ENCODE peak calls at places on chromosome 12, in seven cellular contexts. G is uterus; J is esophagus squamous epithelium; B is heart right ventricle; C is neural progenitor cell; N is CD4-positive, alpha-beta T cell; F is H9. W is an unnamed sample.

GRCh38 chr12:12804432-12804886 is 8.7 kb upstream of the DDX47 start:
- DNase-seq in G (no peak), J (no peak), B (no peak), C (no peak), N (no peak), F (no peak), W (no peak)

GRCh38 chr12:114342651-114343050 is 63.3 kb downstream of the TBX5 start:
- DNase-seq in G (no peak), J (no peak), B (no peak), C (no peak), N (no peak), F (no peak), W (no peak)

GRCh38 chr12:117874842-117875434 is 93.9 kb downstream of the KSR2 start:
- DNase-seq in G (peak), J (no peak), B (peak), C (peak), N (peak), F (peak), W (peak)

GRCh38 chr12:109772622-109773321 is 59.1 kb downstream of the FAM222A start:
- DNase-seq in G (no peak), J (no peak), B (no peak), C (no peak), N (no peak), F (peak), W (peak)

GRCh38 chr12:4421590-4422031 is 24.0 kb downstream of the FGF6 start:
- DNase-seq in G (no peak), J (no peak), B (no peak), C (peak), N (peak), F (no peak), W (no peak)

GRCh38 chr12:87266305-87266704 is 762.9 kb downstream of the C12orf50 start:
- DNase-seq in G (no peak), J (no peak), B (no peak), C (peak), N (no peak), F (no peak), W (no peak)

GRCh38 chr12:13175499-13175898 is 21.0 kb upstream of the EMP1 start:
- DNase-seq in G (no peak), J (no peak), B (no peak), C (no peak), N (no peak), F (no peak), W (no peak)

GRCh38 chr12:116534341-116535121 is 24.6 kb upstream of the MAP1LC3B2 start:
- DNase-seq in G (peak), J (no peak), B (no peak), C (peak), N (no peak), F (peak), W (peak)

GRCh38 chr12:101111441-101111840 is 98.6 kb downstream of the SLC5A8 start:
- DNase-seq in G (no peak), J (no peak), B (no peak), C (no peak), N (no peak), F (no peak), W (no peak)

GRCh38 chr12:30847259-30847658 is 79.3 kb upstream of the TSPAN11 start:
- DNase-seq in G (no peak), J (no peak), B (no peak), C (peak), N (no peak), F (peak), W (peak)

GRCh38 chr12:56375598-56376434 is 13.2 kb upstream of the APOF start:
- DNase-seq in G (no peak), J (no peak), B (no peak), C (no peak), N (no peak), F (no peak), W (no peak)

GRCh38 chr12:56377989-56378316 is 15.3 kb upstream of the APOF start:
- DNase-seq in G (no peak), J (no peak), B (no peak), C (no peak), N (no peak), F (no peak), W (no peak)

GRCh38 chr12:56373515-56373914 is 10.9 kb upstream of the APOF start:
- DNase-seq in G (no peak), J (no peak), B (no peak), C (no peak), N (no peak), F (no peak), W (no peak)

GRCh38 chr12:56374726-56375597 is 12.3 kb upstream of the APOF start:
- DNase-seq in G (no peak), J (no peak), B (no peak), C (no peak), N (no peak), F (no peak), W (no peak)

GRCh38 chr12:56377310-56377988 is 14.8 kb upstream of the APOF start:
- DNase-seq in G (no peak), J (no peak), B (no peak), C (peak), N (no peak), F (peak), W (no peak)
- TF ChIP-seq CTCF in G (no peak), J (no peak), B (no peak), C (no peak), N (no peak), F (peak), W (no peak)

GRCh38 chr12:67671892-67672291 is 23.3 kb downstream of the DYRK2 start:
- DNase-seq in G (no peak), J (no peak), B (no peak), C (no peak), N (no peak), F (no peak), W (peak)

GRCh38 chr12:67669217-67669924 is 20.8 kb downstream of the DYRK2 start:
- DNase-seq in G (no peak), J (no peak), B (no peak), C (no peak), N (no peak), F (no peak), W (no peak)

GRCh38 chr12:67669925-67670631 is 21.5 kb downstream of the DYRK2 start:
- DNase-seq in G (no peak), J (no peak), B (no peak), C (no peak), N (no peak), F (no peak), W (no peak)

GRCh38 chr12:67674417-67674816 is 25.9 kb downstream of the DYRK2 start:
- DNase-seq in G (no peak), J (no peak), B (no peak), C (no peak), N (no peak), F (no peak), W (no peak)

DNA sequence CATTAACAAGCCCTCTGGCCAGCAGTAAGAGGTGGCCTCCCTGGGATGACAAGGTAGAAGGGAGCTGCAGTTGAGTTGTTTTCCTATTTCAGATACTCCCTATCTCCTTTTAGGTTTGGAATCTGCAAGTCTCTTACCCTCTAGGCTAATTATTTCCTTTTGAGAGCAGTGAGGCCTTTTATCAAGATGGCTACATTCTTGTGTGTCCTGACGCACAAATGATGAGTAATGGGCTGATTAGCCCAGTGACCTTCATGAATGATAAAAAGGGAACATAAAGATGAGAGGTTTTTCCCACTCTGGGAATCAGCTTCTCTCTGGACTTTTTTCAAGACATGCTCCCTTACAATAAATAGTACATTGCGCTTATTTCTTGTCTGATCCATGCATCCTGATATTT is 22.9 kb downstream of the DYRK2 start:
- DNase-seq in G (no peak), J (no peak), B (no peak), C (no peak), N (no peak), F (no peak), W (no peak)
- H3K27ac ChIP-seq in G (no peak), J (no peak), B (peak), C (no peak), N (no peak), F (no peak), W (peak)

DNA sequence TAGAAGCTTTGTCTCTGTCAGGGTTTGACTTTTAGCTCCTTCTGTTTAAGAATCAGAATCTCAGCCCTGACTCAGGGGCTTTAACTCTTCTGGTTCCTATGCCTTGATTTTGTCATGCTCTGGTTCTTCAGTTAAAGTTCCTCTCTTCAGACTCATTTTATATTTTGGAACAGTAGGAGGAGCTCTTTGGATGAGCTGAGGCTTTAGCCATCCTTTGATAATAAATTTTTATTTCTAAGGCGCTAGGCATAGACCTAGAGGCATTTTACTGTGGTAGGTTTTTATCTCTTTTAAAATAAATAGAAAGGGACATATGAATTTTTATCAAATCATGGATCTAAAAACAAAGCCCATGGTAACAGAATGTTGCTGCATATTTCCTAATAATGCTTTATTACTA is 51.7 kb downstream of the ATP23 start:
- DNase-seq in G (no peak), J (no peak), B (no peak), C (no peak), N (no peak), F (no peak), W (no peak)
- TF ChIP-seq CTCF in G (no peak), J (no peak), B (peak), C (peak), N (no peak), F (peak), W (no peak)

DNA sequence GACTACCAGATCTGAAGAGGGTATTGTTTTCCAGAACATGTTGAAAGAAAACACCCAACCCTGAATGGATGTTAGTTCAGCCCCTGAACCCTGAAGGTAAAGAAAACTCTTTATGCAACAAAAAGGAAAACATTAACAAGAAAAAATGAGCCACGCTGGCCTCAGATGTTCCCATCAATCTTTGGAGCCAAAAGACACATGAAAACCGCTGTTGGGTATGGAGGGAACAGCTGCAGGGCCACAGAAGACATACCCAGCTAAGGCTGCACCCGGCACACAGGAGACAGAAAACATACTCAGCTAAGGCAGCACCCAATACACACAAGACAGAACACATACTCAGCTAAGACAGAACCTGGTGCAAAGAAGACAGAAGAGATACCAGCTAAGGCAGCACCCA is 51.3 kb upstream of the GALNT9 start:
- DNase-seq in G (no peak), J (no peak), B (no peak), C (no peak), N (no peak), F (no peak), W (no peak)
- H3K27ac ChIP-seq in G (no peak), J (no peak), B (no peak), C (no peak), N (no peak), F (no peak), W (no peak)

DNA sequence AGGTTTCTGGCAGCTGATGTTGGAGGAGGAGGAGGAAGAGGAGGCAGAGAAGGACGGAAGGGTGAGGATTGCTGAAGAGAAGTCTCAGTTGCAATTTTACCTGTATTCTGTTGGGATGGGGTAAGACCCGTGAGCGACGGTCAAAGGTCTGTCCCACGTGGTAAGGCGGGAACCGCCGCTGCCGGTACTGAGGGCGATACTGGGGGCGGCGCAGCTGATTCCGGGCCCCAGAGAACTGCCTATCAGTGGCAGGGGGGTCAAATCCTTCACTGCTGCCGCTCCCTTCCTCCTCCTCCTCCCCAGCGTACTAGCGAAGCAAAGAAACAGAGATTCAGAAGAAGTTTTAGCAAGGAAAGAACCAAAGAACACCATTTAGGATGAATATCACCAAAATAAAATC is 13.3 kb downstream of the YBX3 start:
- DNase-seq in G (no peak), J (no peak), B (no peak), C (no peak), N (no peak), F (no peak), W (no peak)
- TF ChIP-seq CTCF in G (no peak), J (no peak), B (no peak), C (no peak), N (no peak), F (no peak), W (no peak)

GRCh38 chr12:54368016-54368708 is 3.9 kb upstream of the GPR84 start:
- DNase-seq in G (no peak), J (no peak), B (no peak), C (no peak), N (no peak), F (no peak), W (no peak)
- H3K27ac ChIP-seq in G (peak), J (peak), B (peak), C (no peak), N (no peak), F (no peak), W (no peak)

GRCh38 chr12:20367731-20368652 is at the start of gene PDE3A:
- DNase-seq in G (peak), J (no peak), B (peak), C (peak), N (no peak), F (peak), W (peak)

GRCh38 chr12:20368653-20369163 is 371 bp downstream of the PDE3A start:
- DNase-seq in G (peak), J (no peak), B (peak), C (peak), N (no peak), F (peak), W (peak)

GRCh38 chr12:20370841-20371240 is 2.5 kb downstream of the PDE3A start:
- DNase-seq in G (no peak), J (no peak), B (no peak), C (no peak), N (no peak), F (no peak), W (no peak)

GRCh38 chr12:20370001-20370381 is 1.7 kb downstream of the PDE3A start:
- DNase-seq in G (peak), J (no peak), B (no peak), C (peak), N (no peak), F (peak), W (no peak)

DNA sequence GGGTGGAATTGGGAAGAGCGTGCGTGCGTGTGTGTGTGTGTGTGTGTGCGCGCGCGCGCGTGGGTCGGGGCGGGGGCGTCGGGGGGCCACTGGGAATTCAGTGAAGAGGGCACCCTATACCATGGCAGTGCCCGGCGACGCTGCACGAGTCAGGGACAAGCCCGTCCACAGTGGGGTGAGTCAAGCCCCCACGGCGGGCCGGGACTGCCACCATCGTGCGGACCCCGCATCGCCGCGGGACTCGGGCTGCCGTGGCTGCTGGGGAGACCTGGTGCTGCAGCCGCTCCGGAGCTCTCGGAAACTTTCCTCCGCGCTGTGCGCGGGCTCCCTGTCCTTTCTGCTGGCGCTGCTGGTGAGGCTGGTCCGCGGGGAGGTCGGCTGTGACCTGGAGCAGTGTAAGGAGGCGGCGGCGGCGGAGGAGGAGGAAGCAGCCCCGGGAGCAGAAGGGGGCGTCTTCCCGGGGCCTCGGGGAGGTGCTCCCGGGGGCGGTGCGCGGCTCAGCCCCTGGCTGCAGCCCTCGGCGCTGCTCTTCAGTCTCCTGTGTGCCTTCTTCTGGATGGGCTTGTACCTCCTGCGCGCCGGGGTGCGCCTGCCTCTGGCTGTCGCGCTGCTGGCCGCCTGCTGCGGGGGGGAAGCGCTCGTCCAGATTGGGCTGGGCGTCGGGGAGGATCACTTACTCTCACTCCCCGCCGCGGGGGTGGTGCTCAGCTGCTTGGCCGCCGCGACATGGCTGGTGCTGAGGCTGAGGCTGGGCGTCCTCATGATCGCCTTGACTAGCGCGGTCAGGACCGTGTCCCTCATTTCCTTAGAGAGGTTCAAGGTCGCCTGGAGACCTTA is 1.0 kb downstream of the PDE3A start:
- DNase-seq in G (peak), J (no peak), B (peak), C (peak), N (no peak), F (peak), W (peak)
- TF ChIP-seq CTCF in G (peak), J (peak), B (peak), C (peak), N (no peak), F (peak), W (peak)

DNA sequence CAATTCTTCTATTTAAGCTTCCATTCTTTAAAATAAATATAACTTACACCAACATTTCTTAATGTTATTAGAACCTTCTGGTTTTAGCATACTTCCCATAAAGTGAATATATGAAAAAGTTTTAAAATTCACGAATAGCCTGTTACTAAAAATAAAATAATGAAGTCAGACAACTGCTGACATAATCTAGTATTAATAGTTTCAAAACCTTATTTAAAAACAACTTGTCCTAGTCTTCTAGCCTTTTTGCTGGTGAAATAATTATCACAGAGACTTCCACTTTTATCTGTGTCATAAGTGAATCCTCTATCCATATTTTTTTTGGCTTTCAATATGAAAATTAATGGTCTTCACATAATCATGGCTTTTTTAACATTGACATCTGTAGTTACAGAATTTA is 93.8 kb upstream of the MON2 start:
- DNase-seq in G (no peak), J (no peak), B (no peak), C (no peak), N (no peak), F (no peak), W (no peak)
- H3K27ac ChIP-seq in G (no peak), J (no peak), B (peak), C (no peak), N (no peak), F (no peak), W (no peak)

W was measured in adrenal gland.